ENCODE peak calls at places on chromosome 14, in nine cellular contexts. One of them, this sample, is unnamed. For H3K4me1, the result is how much of the 10 kb centered on the place peaks cover.

GRCh38 chr14:84036863-84037262 is 1493.1 kb upstream of the FLRT2 start:
- DNase-seq in ovary: no peak
- DNase-seq in HCT116: no peak
- DNase-seq in uterus: no peak
- DNase-seq in fibroblast of lung: peak
- DNase-seq in CD8-positive, alpha-beta T cell: no peak
- DNase-seq in transverse colon: no peak
- DNase-seq in upper lobe of left lung: no peak
- DNase-seq in lung: no peak
- DNase-seq in this sample: no peak

GRCh38 chr14:91573528-91573893 is 63.4 kb upstream of the PPP4R3A start:
- DNase-seq in ovary: no peak
- DNase-seq in HCT116: no peak
- DNase-seq in uterus: no peak
- DNase-seq in fibroblast of lung: no peak
- DNase-seq in CD8-positive, alpha-beta T cell: no peak
- DNase-seq in transverse colon: no peak
- DNase-seq in upper lobe of left lung: no peak
- DNase-seq in lung: no peak
- DNase-seq in this sample: no peak

GRCh38 chr14:105876829-105877228 is 350.4 kb downstream of the TMEM121 start:
- DNase-seq in ovary: no peak
- DNase-seq in HCT116: no peak
- DNase-seq in uterus: no peak
- DNase-seq in fibroblast of lung: no peak
- DNase-seq in CD8-positive, alpha-beta T cell: no peak
- DNase-seq in transverse colon: peak
- DNase-seq in upper lobe of left lung: peak
- DNase-seq in lung: no peak
- DNase-seq in this sample: no peak

GRCh38 chr14:72902802-72903530 is 9.1 kb upstream of the DPF3 start:
- DNase-seq in ovary: no peak
- DNase-seq in HCT116: no peak
- DNase-seq in uterus: no peak
- DNase-seq in fibroblast of lung: peak
- DNase-seq in CD8-positive, alpha-beta T cell: no peak
- DNase-seq in transverse colon: no peak
- DNase-seq in upper lobe of left lung: no peak
- DNase-seq in lung: no peak
- DNase-seq in this sample: no peak

GRCh38 chr14:91963465-91963864 is 16.0 kb upstream of the FBLN5 start:
- DNase-seq in ovary: no peak
- DNase-seq in HCT116: no peak
- DNase-seq in uterus: no peak
- DNase-seq in fibroblast of lung: no peak
- DNase-seq in CD8-positive, alpha-beta T cell: no peak
- DNase-seq in transverse colon: no peak
- DNase-seq in upper lobe of left lung: no peak
- DNase-seq in lung: no peak
- DNase-seq in this sample: no peak

GRCh38 chr14:89767861-89768268 is 186.7 kb downstream of the EFCAB11 start:
- DNase-seq in ovary: no peak
- DNase-seq in HCT116: peak
- DNase-seq in uterus: no peak
- DNase-seq in fibroblast of lung: peak
- DNase-seq in CD8-positive, alpha-beta T cell: peak
- DNase-seq in transverse colon: peak
- DNase-seq in upper lobe of left lung: no peak
- DNase-seq in lung: no peak
- DNase-seq in this sample: no peak

GRCh38 chr14:76502219-76502618 is 126.3 kb downstream of the ESRRB start:
- DNase-seq in ovary: no peak
- DNase-seq in HCT116: no peak
- DNase-seq in uterus: no peak
- DNase-seq in fibroblast of lung: no peak
- DNase-seq in CD8-positive, alpha-beta T cell: no peak
- DNase-seq in transverse colon: no peak
- DNase-seq in upper lobe of left lung: no peak
- DNase-seq in lung: no peak
- DNase-seq in this sample: no peak

GRCh38 chr14:84425968-84426367 is 1104.0 kb upstream of the FLRT2 start:
- DNase-seq in ovary: no peak
- DNase-seq in HCT116: no peak
- DNase-seq in uterus: no peak
- DNase-seq in fibroblast of lung: no peak
- DNase-seq in CD8-positive, alpha-beta T cell: no peak
- DNase-seq in transverse colon: no peak
- DNase-seq in upper lobe of left lung: no peak
- DNase-seq in lung: no peak
- DNase-seq in this sample: no peak

GRCh38 chr14:72583316-72584272 is 310.3 kb downstream of the DPF3 start:
- DNase-seq in ovary: no peak
- DNase-seq in HCT116: no peak
- DNase-seq in uterus: no peak
- DNase-seq in fibroblast of lung: no peak
- DNase-seq in CD8-positive, alpha-beta T cell: no peak
- DNase-seq in transverse colon: no peak
- DNase-seq in upper lobe of left lung: no peak
- DNase-seq in lung: no peak
- DNase-seq in this sample: no peak

GRCh38 chr14:54830650-54831049 is 72.0 kb downstream of the GCH1 start:
- DNase-seq in ovary: no peak
- DNase-seq in HCT116: no peak
- DNase-seq in uterus: no peak
- DNase-seq in fibroblast of lung: no peak
- DNase-seq in CD8-positive, alpha-beta T cell: no peak
- DNase-seq in transverse colon: no peak
- DNase-seq in upper lobe of left lung: no peak
- DNase-seq in lung: no peak
- DNase-seq in this sample: no peak

GRCh38 chr14:33454022-33454645 is 496.7 kb downstream of the EGLN3 start:
- DNase-seq in ovary: no peak
- DNase-seq in HCT116: no peak
- DNase-seq in uterus: no peak
- DNase-seq in fibroblast of lung: no peak
- DNase-seq in CD8-positive, alpha-beta T cell: no peak
- DNase-seq in transverse colon: no peak
- DNase-seq in upper lobe of left lung: no peak
- DNase-seq in lung: no peak
- DNase-seq in this sample: no peak

GRCh38 chr14:59631237-59631636 is 54.6 kb upstream of the CCDC175 start:
- DNase-seq in ovary: no peak
- DNase-seq in HCT116: no peak
- DNase-seq in uterus: no peak
- DNase-seq in fibroblast of lung: no peak
- DNase-seq in CD8-positive, alpha-beta T cell: no peak
- DNase-seq in transverse colon: no peak
- DNase-seq in upper lobe of left lung: no peak
- DNase-seq in lung: no peak
- DNase-seq in this sample: no peak

GRCh38 chr14:34461334-34462131 is 507 bp downstream of the SPTSSA start:
- DNase-seq in ovary: peak
- DNase-seq in HCT116: peak
- DNase-seq in uterus: peak
- DNase-seq in fibroblast of lung: peak
- DNase-seq in CD8-positive, alpha-beta T cell: peak
- DNase-seq in transverse colon: peak
- DNase-seq in upper lobe of left lung: no peak
- DNase-seq in lung: peak
- DNase-seq in this sample: peak

GRCh38 chr14:20612403-20612802 is 21.2 kb upstream of the RNASE12 start:
- DNase-seq in ovary: no peak
- DNase-seq in HCT116: no peak
- DNase-seq in uterus: no peak
- DNase-seq in fibroblast of lung: no peak
- DNase-seq in CD8-positive, alpha-beta T cell: no peak
- DNase-seq in transverse colon: no peak
- DNase-seq in upper lobe of left lung: no peak
- DNase-seq in lung: no peak
- DNase-seq in this sample: no peak

GRCh38 chr14:71711619-71712018 is 220.6 kb upstream of the RGS6 start:
- DNase-seq in ovary: no peak
- DNase-seq in HCT116: no peak
- DNase-seq in uterus: no peak
- DNase-seq in fibroblast of lung: peak
- DNase-seq in CD8-positive, alpha-beta T cell: no peak
- DNase-seq in transverse colon: no peak
- DNase-seq in upper lobe of left lung: no peak
- DNase-seq in lung: no peak
- DNase-seq in this sample: no peak

DNA sequence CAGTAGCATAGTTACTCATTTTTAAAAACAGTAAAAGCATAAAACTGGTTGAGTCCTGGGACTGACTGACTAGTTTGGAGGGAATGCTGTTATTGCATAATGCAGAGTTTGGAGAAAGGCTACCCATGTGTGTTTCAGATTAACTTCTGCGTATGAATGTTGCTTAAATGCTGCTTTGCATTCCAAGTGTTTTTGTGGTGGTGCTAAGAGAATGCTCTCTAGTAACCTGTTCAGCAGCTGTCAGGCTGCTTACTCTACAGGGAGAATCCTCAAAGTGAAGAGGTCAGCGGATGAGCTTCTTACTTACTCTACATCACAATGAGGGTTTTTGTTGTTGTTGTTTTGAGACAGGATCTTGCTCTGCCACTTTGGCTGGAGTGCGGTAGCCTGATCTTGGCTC is 4.3 kb downstream of the DLST start:
- DNase-seq in ovary: no peak
- DNase-seq in HCT116: no peak
- DNase-seq in uterus: peak
- DNase-seq in fibroblast of lung: peak
- DNase-seq in CD8-positive, alpha-beta T cell: no peak
- DNase-seq in transverse colon: no peak
- DNase-seq in upper lobe of left lung: no peak
- DNase-seq in lung: no peak
- DNase-seq in this sample: no peak
- H3K4me3 ChIP-seq in ovary: no peak
- H3K4me3 ChIP-seq in HCT116: no peak
- H3K4me3 ChIP-seq in uterus: no peak
- H3K4me3 ChIP-seq in fibroblast of lung: no peak
- H3K4me3 ChIP-seq in CD8-positive, alpha-beta T cell: no peak
- H3K4me3 ChIP-seq in transverse colon: no peak
- H3K4me3 ChIP-seq in upper lobe of left lung: no peak
- H3K4me3 ChIP-seq in lung: no peak
- H3K4me3 ChIP-seq in this sample: no peak

DNA sequence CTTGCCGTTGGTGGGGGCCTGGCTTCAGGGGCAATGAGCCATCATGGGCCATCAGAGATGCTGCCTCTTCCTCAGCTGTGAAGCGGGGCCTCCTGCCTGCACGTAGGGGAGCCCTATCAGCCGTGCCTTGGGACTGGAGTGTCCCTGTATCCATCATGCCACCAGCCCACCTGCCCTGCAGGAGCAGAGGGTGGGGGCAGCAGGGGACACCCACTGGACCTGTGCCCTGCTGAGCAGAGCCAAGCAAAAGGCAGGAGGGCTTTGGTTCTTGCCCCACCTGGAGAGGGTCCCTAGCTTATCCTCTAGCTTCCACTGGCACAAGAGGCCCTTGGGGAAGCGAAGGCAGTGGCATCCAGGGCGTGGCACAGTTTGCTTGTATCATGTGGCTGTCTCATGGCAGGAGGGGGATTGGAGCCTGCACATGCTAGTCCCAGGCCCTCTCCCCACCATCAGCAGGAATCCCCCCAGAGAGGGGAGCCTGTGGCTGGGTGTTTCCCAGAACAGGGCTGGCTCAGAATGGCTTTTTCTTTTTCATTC is 10.1 kb downstream of the ADSS1 start:
- DNase-seq in ovary: no peak
- DNase-seq in HCT116: no peak
- DNase-seq in uterus: no peak
- DNase-seq in fibroblast of lung: no peak
- DNase-seq in CD8-positive, alpha-beta T cell: no peak
- DNase-seq in transverse colon: no peak
- DNase-seq in upper lobe of left lung: peak
- DNase-seq in lung: no peak
- DNase-seq in this sample: no peak
- H3K4me1 ChIP-seq in ovary: under half
- H3K4me1 ChIP-seq in HCT116: under half
- H3K4me1 ChIP-seq in uterus: under half
- H3K4me1 ChIP-seq in fibroblast of lung: under half
- H3K4me1 ChIP-seq in CD8-positive, alpha-beta T cell: under half
- H3K4me1 ChIP-seq in transverse colon: under half
- H3K4me1 ChIP-seq in upper lobe of left lung: under half
- H3K4me1 ChIP-seq in lung: under half
- H3K4me1 ChIP-seq in this sample: half or more

GRCh38 chr14:53810221-53810620 is 146.4 kb downstream of the BMP4 start:
- DNase-seq in ovary: no peak
- DNase-seq in HCT116: no peak
- DNase-seq in uterus: no peak
- DNase-seq in fibroblast of lung: no peak
- DNase-seq in CD8-positive, alpha-beta T cell: no peak
- DNase-seq in transverse colon: no peak
- DNase-seq in upper lobe of left lung: no peak
- DNase-seq in lung: no peak
- DNase-seq in this sample: no peak

GRCh38 chr14:53808042-53808441 is 148.6 kb downstream of the BMP4 start:
- DNase-seq in ovary: no peak
- DNase-seq in HCT116: no peak
- DNase-seq in uterus: no peak
- DNase-seq in fibroblast of lung: no peak
- DNase-seq in CD8-positive, alpha-beta T cell: no peak
- DNase-seq in transverse colon: no peak
- DNase-seq in upper lobe of left lung: no peak
- DNase-seq in lung: no peak
- DNase-seq in this sample: no peak

GRCh38 chr14:53807108-53807507 is 149.5 kb downstream of the BMP4 start:
- DNase-seq in ovary: no peak
- DNase-seq in HCT116: no peak
- DNase-seq in uterus: no peak
- DNase-seq in fibroblast of lung: no peak
- DNase-seq in CD8-positive, alpha-beta T cell: no peak
- DNase-seq in transverse colon: no peak
- DNase-seq in upper lobe of left lung: no peak
- DNase-seq in lung: no peak
- DNase-seq in this sample: no peak

DNA sequence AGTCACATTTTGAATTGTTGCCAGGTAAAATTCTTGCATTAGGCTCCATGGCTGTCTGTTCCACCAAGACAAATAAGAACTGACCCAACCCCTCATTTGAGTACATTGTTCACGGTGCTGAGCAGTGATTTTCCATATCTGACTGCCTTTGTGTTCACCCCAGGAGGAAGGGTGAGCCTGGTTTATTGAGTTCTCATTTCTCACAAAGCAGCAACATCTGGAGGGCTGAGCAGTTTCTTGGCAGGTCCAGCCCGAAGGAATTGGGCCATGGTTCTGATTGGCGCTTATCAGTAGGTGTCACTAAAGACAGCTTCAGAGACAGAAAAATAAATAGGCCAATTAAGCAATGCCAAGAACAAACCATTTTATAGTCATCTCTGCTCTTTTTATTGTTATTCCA is 149.0 kb downstream of the BMP4 start:
- DNase-seq in ovary: no peak
- DNase-seq in HCT116: no peak
- DNase-seq in uterus: no peak
- DNase-seq in fibroblast of lung: no peak
- DNase-seq in CD8-positive, alpha-beta T cell: no peak
- DNase-seq in transverse colon: no peak
- DNase-seq in upper lobe of left lung: no peak
- DNase-seq in lung: no peak
- DNase-seq in this sample: peak
- TF ChIP-seq CTCF in ovary: no peak
- TF ChIP-seq CTCF in HCT116: no peak
- TF ChIP-seq CTCF in uterus: no peak
- TF ChIP-seq CTCF in fibroblast of lung: no peak
- TF ChIP-seq CTCF in CD8-positive, alpha-beta T cell: no peak
- TF ChIP-seq CTCF in transverse colon: no peak
- TF ChIP-seq CTCF in upper lobe of left lung: no peak
- TF ChIP-seq CTCF in lung: no peak
- TF ChIP-seq CTCF in this sample: no peak

GRCh38 chr14:104115691-104116543 is 22.5 kb upstream of the KIF26A start:
- DNase-seq in ovary: peak
- DNase-seq in HCT116: no peak
- DNase-seq in uterus: peak
- DNase-seq in fibroblast of lung: no peak
- DNase-seq in CD8-positive, alpha-beta T cell: no peak
- DNase-seq in transverse colon: peak
- DNase-seq in upper lobe of left lung: peak
- DNase-seq in lung: peak
- DNase-seq in this sample: peak
- H3K4me3 ChIP-seq in ovary: peak
- H3K4me3 ChIP-seq in HCT116: peak
- H3K4me3 ChIP-seq in uterus: peak
- H3K4me3 ChIP-seq in fibroblast of lung: no peak
- H3K4me3 ChIP-seq in CD8-positive, alpha-beta T cell: no peak
- H3K4me3 ChIP-seq in transverse colon: peak
- H3K4me3 ChIP-seq in upper lobe of left lung: peak
- H3K4me3 ChIP-seq in lung: peak
- H3K4me3 ChIP-seq in this sample: peak

This sample was measured in left ventricle myocardium inferior.